ENCODE peak calls at places on chromosomes 2 and 18, in nine cellular contexts. One of them, this sample, is unnamed.

GRCh38 chr2:149218500-149218899 is 111.9 kb upstream of the LYPD6 start:
- DNase-seq in HepG2: no peak
- DNase-seq in GM23248: no peak
- DNase-seq in PC-3: no peak
- DNase-seq in PC-9: no peak
- DNase-seq in astrocyte: no peak
- DNase-seq in neural progenitor cell: no peak
- DNase-seq in fibroblast of lung: no peak
- DNase-seq in hepatocyte: no peak
- DNase-seq in this sample: no peak

GRCh38 chr2:121532894-121533293 is 2.2 kb downstream of the RNU4ATAC start:
- DNase-seq in astrocyte: no peak
- DNase-seq in hepatocyte: peak
- DNase-seq in HepG2: peak
- DNase-seq in PC-3: peak
- DNase-seq in fibroblast of lung: no peak
- DNase-seq in PC-9: peak
- DNase-seq in neural progenitor cell: peak
- DNase-seq in GM23248: no peak
- DNase-seq in this sample: peak

GRCh38 chr2:45244928-45245327 is 235.7 kb upstream of the SIX2 start:
- DNase-seq in PC-9: no peak
- DNase-seq in neural progenitor cell: no peak
- DNase-seq in astrocyte: no peak
- DNase-seq in fibroblast of lung: peak
- DNase-seq in HepG2: no peak
- DNase-seq in PC-3: no peak
- DNase-seq in GM23248: peak
- DNase-seq in hepatocyte: no peak
- DNase-seq in this sample: no peak

GRCh38 chr2:196566969-196567666 is 72.4 kb upstream of the CCDC150 start:
- DNase-seq in GM23248: peak
- DNase-seq in PC-9: no peak
- DNase-seq in PC-3: no peak
- DNase-seq in HepG2: no peak
- DNase-seq in fibroblast of lung: peak
- DNase-seq in neural progenitor cell: no peak
- DNase-seq in hepatocyte: no peak
- DNase-seq in astrocyte: no peak
- DNase-seq in this sample: no peak

GRCh38 chr2:44230378-44230777 is 44.9 kb upstream of the SLC3A1 start:
- DNase-seq in GM23248: no peak
- DNase-seq in fibroblast of lung: no peak
- DNase-seq in PC-3: no peak
- DNase-seq in astrocyte: no peak
- DNase-seq in HepG2: no peak
- DNase-seq in neural progenitor cell: peak
- DNase-seq in PC-9: no peak
- DNase-seq in hepatocyte: no peak
- DNase-seq in this sample: no peak

GRCh38 chr2:102074167-102074778 is 68.3 kb upstream of the IL1R1 start:
- DNase-seq in neural progenitor cell: no peak
- DNase-seq in GM23248: no peak
- DNase-seq in fibroblast of lung: no peak
- DNase-seq in hepatocyte: no peak
- DNase-seq in astrocyte: no peak
- DNase-seq in PC-3: no peak
- DNase-seq in HepG2: no peak
- DNase-seq in PC-9: no peak
- DNase-seq in this sample: no peak

GRCh38 chr2:23015651-23016050 is 369.3 kb upstream of the KLHL29 start:
- DNase-seq in HepG2: no peak
- DNase-seq in hepatocyte: no peak
- DNase-seq in neural progenitor cell: no peak
- DNase-seq in astrocyte: no peak
- DNase-seq in PC-3: no peak
- DNase-seq in fibroblast of lung: no peak
- DNase-seq in GM23248: no peak
- DNase-seq in PC-9: no peak
- DNase-seq in this sample: no peak

GRCh38 chr2:58137856-58138255 is 91.2 kb downstream of the VRK2 start:
- DNase-seq in astrocyte: no peak
- DNase-seq in PC-3: no peak
- DNase-seq in PC-9: no peak
- DNase-seq in neural progenitor cell: no peak
- DNase-seq in hepatocyte: no peak
- DNase-seq in HepG2: no peak
- DNase-seq in GM23248: no peak
- DNase-seq in fibroblast of lung: no peak
- DNase-seq in this sample: no peak

GRCh38 chr2:74985983-74986382 is 27.5 kb downstream of the POLE4 start:
- DNase-seq in astrocyte: no peak
- DNase-seq in HepG2: no peak
- DNase-seq in fibroblast of lung: no peak
- DNase-seq in PC-9: no peak
- DNase-seq in PC-3: no peak
- DNase-seq in neural progenitor cell: no peak
- DNase-seq in GM23248: no peak
- DNase-seq in hepatocyte: no peak
- DNase-seq in this sample: no peak

GRCh38 chr18:79522451-79523220 is 126.9 kb downstream of the NFATC1 start:
- DNase-seq in neural progenitor cell: no peak
- DNase-seq in fibroblast of lung: no peak
- DNase-seq in astrocyte: no peak
- DNase-seq in hepatocyte: no peak
- DNase-seq in GM23248: no peak
- DNase-seq in HepG2: no peak
- DNase-seq in PC-9: no peak
- DNase-seq in PC-3: no peak
- DNase-seq in this sample: no peak

DNA sequence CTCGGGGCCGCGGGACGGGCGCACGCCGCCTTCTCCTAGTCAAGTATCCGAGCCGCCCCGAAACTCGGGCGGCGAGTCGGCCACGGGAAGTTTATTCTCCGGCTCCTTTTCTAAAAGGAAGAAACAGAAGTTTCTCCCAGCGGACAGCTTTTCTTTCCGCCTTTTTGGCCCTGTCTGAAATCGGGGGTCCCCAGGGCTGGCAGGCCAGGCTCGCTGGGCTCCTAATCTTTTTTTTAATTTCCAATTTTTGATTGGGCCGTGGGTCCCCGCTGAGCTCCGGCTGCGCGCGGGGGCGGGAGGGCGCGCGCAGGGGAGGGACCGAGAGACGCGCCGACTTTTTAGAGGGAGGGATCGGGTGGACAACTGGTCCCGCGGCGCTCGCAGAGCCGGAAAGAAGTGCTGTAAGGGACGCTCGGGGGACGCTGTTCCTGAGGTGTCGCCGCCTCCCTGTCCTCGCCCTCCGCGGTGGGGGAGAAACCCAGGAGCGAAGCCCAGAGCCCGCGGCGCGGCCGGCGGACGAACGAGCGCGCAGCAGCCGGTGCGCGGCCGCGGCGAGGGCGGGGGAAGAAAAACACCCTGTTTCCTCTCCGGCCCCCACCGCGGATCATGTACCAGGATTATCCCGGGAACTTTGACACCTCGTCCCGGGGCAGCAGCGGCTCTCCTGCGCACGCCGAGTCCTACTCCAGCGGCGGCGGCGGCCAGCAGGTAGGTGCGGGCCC is 618 bp downstream of the FOSL2 start:
- DNase-seq in fibroblast of lung: peak
- DNase-seq in hepatocyte: peak
- DNase-seq in PC-9: peak
- DNase-seq in PC-3: peak
- DNase-seq in HepG2: no peak
- DNase-seq in GM23248: peak
- DNase-seq in astrocyte: peak
- DNase-seq in neural progenitor cell: peak
- DNase-seq in this sample: peak
- TF ChIP-seq EZH2 in fibroblast of lung: no peak
- TF ChIP-seq EZH2 in hepatocyte: no peak
- TF ChIP-seq EZH2 in PC-9: no peak
- TF ChIP-seq EZH2 in PC-3: no peak
- TF ChIP-seq EZH2 in HepG2: no peak
- TF ChIP-seq EZH2 in GM23248: no peak
- TF ChIP-seq EZH2 in astrocyte: no peak
- TF ChIP-seq EZH2 in neural progenitor cell: peak
- TF ChIP-seq EZH2 in this sample: no peak

GRCh38 chr2:232489516-232490220 is 2.0 kb upstream of the ECEL1 start:
- DNase-seq in PC-3: no peak
- DNase-seq in hepatocyte: no peak
- DNase-seq in astrocyte: no peak
- DNase-seq in PC-9: no peak
- DNase-seq in fibroblast of lung: no peak
- DNase-seq in GM23248: no peak
- DNase-seq in neural progenitor cell: no peak
- DNase-seq in HepG2: no peak
- DNase-seq in this sample: no peak

GRCh38 chr2:232488097-232488711 is 570 bp upstream of the ECEL1 start:
- DNase-seq in neural progenitor cell: peak
- DNase-seq in astrocyte: no peak
- DNase-seq in PC-3: no peak
- DNase-seq in fibroblast of lung: no peak
- DNase-seq in PC-9: no peak
- DNase-seq in HepG2: no peak
- DNase-seq in hepatocyte: no peak
- DNase-seq in GM23248: no peak
- DNase-seq in this sample: no peak

GRCh38 chr2:232490221-232491138 is 2.8 kb upstream of the ECEL1 start:
- DNase-seq in GM23248: no peak
- DNase-seq in HepG2: no peak
- DNase-seq in fibroblast of lung: no peak
- DNase-seq in neural progenitor cell: no peak
- DNase-seq in hepatocyte: no peak
- DNase-seq in PC-3: no peak
- DNase-seq in PC-9: no peak
- DNase-seq in astrocyte: no peak
- DNase-seq in this sample: no peak

GRCh38 chr2:232487385-232488096 is at the start of gene ECEL1:
- DNase-seq in neural progenitor cell: peak
- DNase-seq in astrocyte: no peak
- DNase-seq in GM23248: no peak
- DNase-seq in PC-9: no peak
- DNase-seq in hepatocyte: no peak
- DNase-seq in HepG2: no peak
- DNase-seq in PC-3: no peak
- DNase-seq in fibroblast of lung: no peak
- DNase-seq in this sample: no peak

DNA sequence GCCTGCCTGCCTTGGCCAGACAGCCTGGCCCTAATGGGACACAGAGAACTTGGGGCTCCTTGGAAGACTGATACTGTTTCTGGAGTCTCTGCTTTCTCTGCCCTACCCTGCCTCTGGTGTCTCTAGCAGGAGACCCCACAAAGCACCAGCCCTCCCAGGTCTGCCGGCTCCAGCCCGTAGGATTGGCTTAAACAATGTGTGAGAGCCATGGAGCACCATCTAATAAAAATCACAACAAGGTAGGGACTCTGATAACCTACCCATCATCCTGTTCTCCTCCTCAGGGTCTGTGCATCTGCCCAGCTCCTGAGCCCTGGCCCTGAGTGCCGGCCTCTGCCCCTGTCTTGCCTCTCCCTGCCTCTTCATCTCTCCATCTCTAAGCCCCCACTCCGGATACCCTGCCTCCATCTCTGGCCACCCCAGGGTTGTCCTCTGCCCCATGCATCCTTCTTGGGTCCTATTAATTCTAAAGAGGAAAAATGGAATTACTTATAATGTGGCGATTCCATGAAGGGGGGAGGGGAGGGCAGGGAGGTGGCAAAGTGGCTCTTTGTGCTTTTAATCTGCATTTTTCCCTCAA is 1.2 kb upstream of the ECEL1 start:
- DNase-seq in hepatocyte: no peak
- DNase-seq in HepG2: no peak
- DNase-seq in GM23248: no peak
- DNase-seq in fibroblast of lung: no peak
- DNase-seq in PC-3: no peak
- DNase-seq in astrocyte: no peak
- DNase-seq in neural progenitor cell: no peak
- DNase-seq in PC-9: no peak
- DNase-seq in this sample: no peak
- TF ChIP-seq EZH2 in hepatocyte: no peak
- TF ChIP-seq EZH2 in HepG2: no peak
- TF ChIP-seq EZH2 in GM23248: no peak
- TF ChIP-seq EZH2 in fibroblast of lung: no peak
- TF ChIP-seq EZH2 in PC-3: no peak
- TF ChIP-seq EZH2 in astrocyte: no peak
- TF ChIP-seq EZH2 in neural progenitor cell: no peak
- TF ChIP-seq EZH2 in PC-9: no peak
- TF ChIP-seq EZH2 in this sample: no peak

DNA sequence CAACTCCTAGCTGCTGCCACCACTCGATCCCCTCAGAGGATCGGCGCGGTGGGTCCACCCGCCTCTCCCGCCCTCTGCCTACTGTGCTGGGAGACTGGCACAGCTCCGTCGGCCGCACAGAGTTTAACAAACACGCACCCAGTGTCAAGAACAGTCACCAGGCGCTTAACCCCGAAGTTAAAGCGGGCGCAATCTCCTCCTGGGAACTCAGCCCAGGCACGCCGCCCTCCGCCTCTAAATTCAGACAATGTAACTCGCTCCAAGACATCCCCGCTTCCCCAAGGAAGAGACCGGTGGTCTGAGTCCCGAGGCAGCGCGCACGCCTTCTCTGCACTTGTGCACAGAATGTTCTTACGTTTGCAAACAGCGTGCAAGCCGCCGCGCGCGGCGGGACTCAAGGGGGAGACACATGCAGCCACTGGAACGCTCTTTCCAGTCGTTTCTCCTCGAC is 533 bp downstream of the CXCR4 start:
- DNase-seq in neural progenitor cell: peak
- DNase-seq in GM23248: peak
- DNase-seq in astrocyte: peak
- DNase-seq in PC-3: peak
- DNase-seq in PC-9: no peak
- DNase-seq in fibroblast of lung: peak
- DNase-seq in hepatocyte: peak
- DNase-seq in HepG2: no peak
- DNase-seq in this sample: peak
- TF ChIP-seq EZH2 in neural progenitor cell: no peak
- TF ChIP-seq EZH2 in GM23248: peak
- TF ChIP-seq EZH2 in astrocyte: peak
- TF ChIP-seq EZH2 in PC-3: no peak
- TF ChIP-seq EZH2 in PC-9: no peak
- TF ChIP-seq EZH2 in fibroblast of lung: peak
- TF ChIP-seq EZH2 in hepatocyte: no peak
- TF ChIP-seq EZH2 in HepG2: peak
- TF ChIP-seq EZH2 in this sample: no peak

DNA sequence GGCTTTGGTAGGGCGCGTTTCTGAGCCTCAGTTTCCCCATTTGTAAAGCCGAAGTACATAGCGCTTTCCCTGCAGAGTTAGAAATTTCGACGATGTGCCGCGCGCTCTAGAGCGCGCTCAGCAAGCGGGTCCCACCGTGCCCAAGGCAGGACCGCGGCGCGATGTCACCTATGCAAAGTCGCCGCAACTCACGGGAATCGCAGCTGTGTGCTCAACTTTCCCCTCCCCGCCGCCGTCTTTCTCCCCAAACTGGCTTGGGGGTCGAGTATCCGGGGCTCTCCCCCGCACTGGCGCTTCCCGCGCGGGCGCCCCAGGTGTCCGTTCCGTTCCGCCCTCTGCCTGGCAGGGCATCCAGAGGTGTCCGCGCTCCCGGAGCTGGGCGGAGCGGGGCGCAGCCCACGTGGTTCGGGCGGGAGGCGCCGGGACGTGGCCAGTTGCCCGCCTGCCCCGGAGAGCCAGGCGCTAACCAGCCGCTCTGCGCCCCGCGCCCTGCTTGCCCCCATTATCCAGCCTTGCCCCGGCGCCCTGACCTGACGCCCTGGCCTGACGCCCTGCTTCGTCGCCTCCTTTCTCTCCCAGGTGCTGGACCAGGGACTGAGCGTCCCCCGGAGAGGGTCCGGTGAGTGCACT is at the start of gene MLPH:
- DNase-seq in PC-3: peak
- DNase-seq in HepG2: no peak
- DNase-seq in neural progenitor cell: peak
- DNase-seq in astrocyte: peak
- DNase-seq in hepatocyte: peak
- DNase-seq in PC-9: peak
- DNase-seq in fibroblast of lung: peak
- DNase-seq in GM23248: peak
- DNase-seq in this sample: no peak
- TF ChIP-seq EZH2 in PC-3: no peak
- TF ChIP-seq EZH2 in HepG2: no peak
- TF ChIP-seq EZH2 in neural progenitor cell: peak
- TF ChIP-seq EZH2 in astrocyte: no peak
- TF ChIP-seq EZH2 in hepatocyte: peak
- TF ChIP-seq EZH2 in PC-9: no peak
- TF ChIP-seq EZH2 in fibroblast of lung: no peak
- TF ChIP-seq EZH2 in GM23248: no peak
- TF ChIP-seq EZH2 in this sample: peak

This sample was measured in A673.